ENCODE peak calls at places on chromosomes 3 and 15, in five cellular contexts. S is H9, Z is neuronal stem cell, Q is H1, I is trophoblast cell. H is an unnamed sample.

GRCh38 chr15:35697549-35698299 is 151.8 kb upstream of the DPH6 start:
- DNase-seq in I (peak; percentile 2), Q (no peak), S (no peak), Z (peak; percentile 12), H (peak; percentile 61)

GRCh38 chr3:11803977-11804903 is 42.4 kb downstream of the TAMM41 start:
- DNase-seq in I (peak; percentile 38), Z (peak; percentile 21), S (peak; percentile 41), Q (no peak), H (peak; percentile 68)

GRCh38 chr3:82467051-82467450 is 705.6 kb upstream of the GBE1 start:
- DNase-seq in S (no peak), I (no peak), Z (no peak), Q (no peak), H (no peak)

GRCh38 chr3:156604642-156605144 is 49.8 kb upstream of the SSR3 start:
- DNase-seq in I (no peak), Q (no peak), Z (no peak), S (no peak), H (peak; percentile 78)

GRCh38 chr15:64825081-64825430 is 391 bp downstream of the PIF1 start:
- DNase-seq in Z (no peak), S (no peak), I (no peak), Q (no peak), H (no peak)

GRCh38 chr15:64895285-64896065 is 16.2 kb upstream of the ANKDD1A start:
- DNase-seq in Z (no peak), Q (no peak), I (no peak), S (no peak), H (peak; percentile 89)

GRCh38 chr3:4376499-4376898 is 73.3 kb downstream of the SETMAR start:
- DNase-seq in S (no peak), Z (no peak), Q (no peak), I (no peak), H (no peak)

GRCh38 chr3:181008796-181009195 is 19.3 kb upstream of the DNAJC19 start:
- DNase-seq in S (no peak), Q (no peak), I (no peak), Z (no peak), H (no peak)

GRCh38 chr3:32591960-32592462 is 21.4 kb upstream of the DYNC1LI1 start:
- DNase-seq in I (no peak), S (no peak), Q (no peak), Z (no peak), H (no peak)

GRCh38 chr3:21825684-21826083 is 74.7 kb upstream of the ZNF385D start:
- DNase-seq in S (peak; percentile 40), Z (no peak), Q (peak; percentile 5), I (no peak), H (no peak)

GRCh38 chr15:80403712-80404056 is 498 bp upstream of the ARNT2 start:
- DNase-seq in Q (no peak), S (peak; percentile 50), Z (peak; percentile 49), I (no peak), H (no peak)

GRCh38 chr3:139421459-139421858 is 32.0 kb upstream of the COPB2 start:
- DNase-seq in Q (no peak), I (no peak), Z (no peak), S (no peak), H (no peak)

DNA sequence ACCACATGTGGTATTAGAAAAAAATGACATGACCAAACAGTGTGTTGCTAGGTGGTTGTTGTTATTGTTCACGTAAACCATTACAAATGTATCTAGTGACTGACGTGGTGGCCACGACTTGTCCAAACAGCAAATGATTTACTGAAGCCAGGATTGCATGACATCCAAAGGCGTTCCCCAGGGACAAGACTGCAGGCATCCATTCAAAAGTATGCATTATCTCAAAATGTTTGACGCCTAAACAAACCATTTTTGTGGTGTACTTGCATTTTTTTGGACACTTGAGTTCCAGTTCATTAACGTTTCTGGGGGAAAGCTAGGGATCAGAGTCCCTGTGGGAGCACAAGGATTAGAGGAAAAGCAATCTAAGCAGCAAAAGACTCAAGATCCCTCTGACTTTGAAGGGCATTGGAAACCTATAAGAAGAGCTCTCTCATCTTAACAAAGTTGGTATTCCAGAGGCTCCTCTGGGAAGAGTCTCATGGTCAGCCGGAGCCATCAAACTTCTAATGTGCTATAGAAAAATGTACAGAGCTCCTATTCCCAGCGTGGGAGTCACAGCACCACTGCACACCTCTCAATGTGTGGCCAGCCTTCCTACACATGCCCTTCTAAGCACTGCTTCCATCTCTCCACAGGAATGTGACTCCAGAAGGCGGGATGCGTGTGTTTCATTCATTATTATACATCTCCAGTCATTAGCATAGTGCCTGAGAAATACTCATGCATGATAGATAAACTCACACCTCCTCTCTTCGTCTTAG is 62.9 kb downstream of the FBN1 start:
- DNase-seq in I (peak; percentile 93), Z (no peak), S (no peak), Q (no peak), H (peak; percentile 100)
- H2BK12ac ChIP-seq in I (no peak overlapping the region), Z (no peak overlapping the region), S (no peak overlapping the region), Q (no peak overlapping the region), H (peak overlapping the region; percentile 67)

DNA sequence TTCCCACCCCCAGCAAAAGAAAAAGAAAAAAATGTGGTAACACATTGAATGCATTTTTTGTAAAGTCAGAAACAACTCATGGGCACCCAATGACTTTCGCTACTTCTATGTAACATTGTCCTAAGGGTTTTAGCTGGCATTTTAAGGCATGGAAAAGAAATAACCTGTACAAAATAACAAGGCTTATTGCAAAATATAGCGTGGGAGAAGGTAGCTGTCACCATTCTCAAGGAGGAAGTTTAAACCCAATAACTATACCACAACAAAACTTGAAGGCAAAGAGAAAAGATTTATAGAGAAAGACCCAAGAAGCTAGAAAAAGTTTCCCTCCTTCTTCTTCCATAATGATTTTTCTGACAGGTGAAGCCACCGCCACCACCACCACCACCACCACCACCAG is 55.7 kb upstream of the ACP3 start:
- DNase-seq in Z (no peak), S (no peak), I (no peak), Q (no peak), H (no peak)
- H2BK12ac ChIP-seq in Z (no peak overlapping the region), S (no peak overlapping the region), I (no peak overlapping the region), Q (no peak overlapping the region), H (no peak overlapping the region)

DNA sequence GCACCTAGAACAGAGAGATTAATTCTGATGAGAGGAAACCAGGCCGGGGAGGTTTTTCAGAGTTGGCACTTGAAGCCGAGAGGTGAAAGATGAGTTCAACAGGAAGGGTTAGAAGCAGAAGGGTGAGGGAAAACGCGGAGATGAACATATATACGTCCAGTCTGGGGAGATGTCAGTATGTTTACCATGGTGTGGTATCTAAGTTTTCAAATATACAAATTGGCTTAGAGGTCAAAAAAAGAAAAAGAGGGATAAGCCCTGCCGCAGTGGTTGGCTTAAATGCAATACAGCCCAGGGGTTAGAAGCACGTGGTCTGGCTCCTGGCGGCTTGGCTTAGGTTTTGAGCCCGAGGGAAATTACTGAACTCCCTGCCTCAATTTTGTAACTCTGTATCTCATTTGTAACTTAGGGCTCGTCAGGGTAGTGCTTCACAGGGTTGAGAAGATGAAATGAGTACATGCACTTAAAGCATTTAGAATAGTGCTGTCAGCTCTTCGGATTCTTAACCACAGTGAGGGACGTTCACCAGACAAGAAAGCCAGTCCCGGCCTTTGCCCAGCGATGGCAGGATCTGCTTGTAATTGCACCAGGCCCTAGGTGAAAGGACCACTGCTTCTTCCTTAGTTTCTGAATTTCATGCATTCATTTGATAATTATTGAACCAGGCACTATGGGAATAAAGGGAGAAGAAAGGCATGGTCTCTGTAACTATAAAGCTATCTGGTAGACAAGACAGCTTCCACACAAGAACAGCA is 6.4 kb downstream of the HES1 start:
- DNase-seq in I (peak; percentile 67), Q (no peak), Z (no peak), S (peak; percentile 14), H (peak; percentile 82)
- H2BK12ac ChIP-seq in I (peak overlapping the region; percentile 88), Q (peak overlapping the region; percentile 86), Z (no peak overlapping the region), S (no peak overlapping the region), H (peak overlapping the region; percentile 97)

DNA sequence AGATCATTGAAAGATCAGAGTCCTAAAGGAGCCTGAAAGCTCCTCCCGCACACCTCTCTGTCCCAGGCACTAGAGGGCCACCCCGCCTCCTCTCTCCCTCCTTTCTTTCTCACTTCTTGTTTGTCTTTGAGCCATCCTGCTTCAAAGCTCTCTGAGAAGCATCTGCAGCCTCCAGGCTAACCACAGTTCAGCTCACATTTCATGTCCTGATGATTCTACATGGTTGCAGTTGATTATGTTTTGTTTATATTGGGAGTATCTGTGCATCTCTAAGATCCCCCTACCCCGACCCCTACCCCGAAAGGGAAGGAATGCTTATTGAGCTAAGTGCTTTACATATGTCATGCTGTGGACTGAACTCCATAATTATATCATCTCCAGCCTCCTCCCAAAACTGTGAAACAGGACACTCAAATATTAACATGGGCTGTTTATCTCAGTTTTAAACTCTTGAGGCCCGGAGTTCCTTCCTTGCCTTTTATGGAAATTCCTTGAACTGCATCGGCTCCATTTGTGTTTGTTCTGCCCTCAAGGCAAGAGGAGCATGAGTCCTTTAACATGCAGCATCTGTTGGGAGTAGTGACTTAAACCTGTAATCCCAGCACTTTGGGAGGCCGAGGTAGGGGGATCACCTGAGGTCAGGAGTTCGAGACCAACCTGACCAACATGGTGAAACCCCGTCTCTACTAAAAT is 30.9 kb downstream of the MGLL start:
- DNase-seq in I (no peak), S (peak; percentile 62), Z (no peak), Q (no peak), H (peak; percentile 88)
- H2BK12ac ChIP-seq in I (peak overlapping the region; percentile 27), S (no peak overlapping the region), Z (no peak overlapping the region), Q (no peak overlapping the region), H (no peak overlapping the region)

GRCh38 chr3:51944541-51945021 is 2.4 kb downstream of the PARP3 start:
- DNase-seq in S (no peak), I (no peak), Q (no peak), Z (no peak), H (no peak)
- H2BK12ac ChIP-seq in S (no peak overlapping the region), I (no peak overlapping the region), Q (no peak overlapping the region), Z (no peak overlapping the region), H (no peak overlapping the region)

GRCh38 chr3:62961874-62962556 is 86.8 kb upstream of the CADPS start:
- DNase-seq in I (no peak), Z (no peak), S (no peak), Q (no peak), H (no peak)
- H2BK12ac ChIP-seq in I (no peak overlapping the region), Z (no peak overlapping the region), S (no peak overlapping the region), Q (no peak overlapping the region), H (no peak overlapping the region)

DNA sequence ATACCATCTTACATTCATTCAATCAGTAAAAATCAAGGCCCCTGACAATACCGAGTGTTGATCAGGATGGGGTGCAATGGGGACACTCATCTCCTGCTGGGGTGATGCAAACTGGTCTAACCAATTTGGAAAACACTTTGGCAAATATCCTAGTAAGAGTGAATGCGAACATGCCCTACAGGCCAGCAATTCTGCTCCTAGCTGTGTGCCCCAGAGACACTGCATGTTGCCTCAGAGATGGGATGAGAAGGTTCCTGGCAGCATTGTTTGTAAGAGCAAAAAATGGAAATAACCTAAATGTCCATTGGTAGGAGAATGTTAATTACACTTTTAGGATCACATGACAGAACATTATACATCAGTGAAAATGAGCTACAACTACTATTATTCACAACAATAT is 4.7 kb downstream of the LINGO1 start:
- DNase-seq in Z (no peak), S (no peak), Q (no peak), I (no peak), H (no peak)
- H2BK12ac ChIP-seq in Z (no peak overlapping the region), S (no peak overlapping the region), Q (no peak overlapping the region), I (no peak overlapping the region), H (no peak overlapping the region)

GRCh38 chr15:36826948-36827347 is 247.5 kb downstream of the CDIN1 start:
- DNase-seq in S (no peak), I (no peak), Q (no peak), Z (no peak), H (no peak)
- H2BK12ac ChIP-seq in S (no peak overlapping the region), I (no peak overlapping the region), Q (no peak overlapping the region), Z (no peak overlapping the region), H (no peak overlapping the region)

DNA sequence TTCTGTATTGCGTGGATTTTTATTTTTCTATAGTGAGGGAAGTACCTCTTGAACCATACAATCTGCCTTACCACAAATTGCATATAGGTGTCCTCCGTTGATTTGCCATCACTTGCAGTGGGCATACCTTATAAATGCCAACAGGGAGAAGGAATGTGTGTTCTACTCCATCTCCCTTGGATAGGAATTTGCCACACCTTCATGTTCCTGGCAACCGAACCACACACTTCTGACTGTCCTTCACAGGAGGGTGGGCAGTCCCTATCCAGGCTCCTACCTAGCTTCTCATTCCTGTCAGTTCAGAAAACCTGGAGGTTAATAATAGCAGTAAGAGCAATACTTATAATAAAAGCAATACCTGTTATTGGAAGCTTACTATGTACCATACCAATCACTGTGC is 357.7 kb downstream of the EFHB start:
- DNase-seq in S (no peak), I (no peak), Z (no peak), Q (no peak), H (no peak)
- H2BK12ac ChIP-seq in S (no peak overlapping the region), I (no peak overlapping the region), Z (no peak overlapping the region), Q (no peak overlapping the region), H (no peak overlapping the region)